ENCODE peak calls at places on chromosomes 4 and X, in four cellular contexts. W is H54, V is foreskin melanocyte, U is HFF-Myc. R is an unnamed sample.
A peak's percentile ranks its signal among the peaks of the same experiment; 100 is the strongest.

GRCh38 chrX:17567173-17567572 is 170.1 kb upstream of the SCML1 start:
- DNase-seq in W (no peak), V (no peak), U (no peak), R (no peak)

GRCh38 chr4:98908182-98908581 is 20.8 kb downstream of the EIF4E start:
- DNase-seq in W (no peak), V (no peak), U (no peak), R (no peak)

GRCh38 chr4:337932-338758 is 531 bp downstream of the ZNF141 start:
- DNase-seq in W (no peak), V (peak; percentile 26), U (no peak), R (no peak)

GRCh38 chr4:35556387-35556786 is 687.9 kb downstream of the ARAP2 start:
- DNase-seq in W (no peak), V (no peak), U (no peak), R (no peak)

GRCh38 chr4:83009529-83009928 is 1.1 kb downstream of the LIN54 start:
- DNase-seq in W (no peak), V (no peak), U (no peak), R (no peak)

GRCh38 chr4:28709821-28710330 is 1849.2 kb downstream of the STIM2 start:
- DNase-seq in W (no peak), V (no peak), U (no peak), R (no peak)

GRCh38 chrX:123339201-123339905 is 155.3 kb downstream of the GRIA3 start:
- DNase-seq in W (no peak), V (peak; percentile 27), U (no peak), R (no peak)

GRCh38 chr4:121688261-121688660 is 8.5 kb downstream of the ANXA5 start:
- DNase-seq in W (no peak), V (no peak), U (no peak), R (no peak)

GRCh38 chr4:186078977-186079697 is 10.2 kb downstream of the TLR3 start:
- DNase-seq in W (no peak), V (no peak), U (no peak), R (no peak)

GRCh38 chr4:90198086-90198847 is 71.1 kb downstream of the CCSER1 start:
- DNase-seq in W (no peak), V (peak; percentile 69), U (no peak), R (no peak)

GRCh38 chrX:22686138-22686541 is 313.6 kb upstream of the DDX53 start:
- DNase-seq in W (no peak), V (peak; percentile 2), U (peak; percentile 14), R (no peak)

GRCh38 chr4:4860381-4860802 is 927 bp downstream of the MSX1 start:
- DNase-seq in W (peak; percentile 60), V (no peak), U (no peak), R (no peak)

GRCh38 chr4:4853371-4853823 is 6.1 kb upstream of the MSX1 start:
- DNase-seq in W (no peak), V (no peak), U (no peak), R (no peak)

GRCh38 chr4:141258558-141258957 is 37.9 kb downstream of the ZNF330 start:
- DNase-seq in W (no peak), V (no peak), U (no peak), R (no peak)

GRCh38 chr4:116839826-116840225 is 245.6 kb downstream of the TRAM1L1 start:
- DNase-seq in W (peak; percentile 1), V (no peak), U (no peak), R (no peak)

GRCh38 chrX:106281383-106281782 is 113.3 kb downstream of the PWWP3B start:
- DNase-seq in W (no peak), V (no peak), U (no peak), R (no peak)

GRCh38 chrX:10939384-10939783 is 171.7 kb upstream of the HCCS start:
- DNase-seq in W (peak; percentile 0), V (no peak), U (no peak), R (no peak)

GRCh38 chrX:24877854-24878650 is 137.7 kb downstream of the ARX start:
- DNase-seq in W (no peak), V (no peak), U (no peak), R (no peak)

GRCh38 chrX:47146121-47146935 is 1.3 kb downstream of the RBM10 start:
- DNase-seq in W (no peak), V (no peak), U (no peak), R (no peak)

GRCh38 chr4:153206534-153206933 is 2.3 kb downstream of the TRIM2 start:
- DNase-seq in W (no peak), V (no peak), U (no peak), R (no peak)

GRCh38 chr4:88335092-88335665 is 43.5 kb upstream of the HERC6 start:
- DNase-seq in W (no peak), V (no peak), U (peak; percentile 16), R (no peak)

GRCh38 chr4:93960450-93960849 is 131.9 kb downstream of the ATOH1 start:
- DNase-seq in W (no peak), V (no peak), U (no peak), R (no peak)

GRCh38 chr4:26729547-26729946 is 131.1 kb upstream of the STIM2 start:
- DNase-seq in W (no peak), V (no peak), U (no peak), R (no peak)

GRCh38 chr4:166318810-166319525 is 445.9 kb downstream of the TLL1 start:
- DNase-seq in W (no peak), V (no peak), U (peak; percentile 14), R (no peak)

GRCh38 chrX:138917781-138918180 is 206.3 kb upstream of the FGF13 start:
- DNase-seq in W (peak; percentile 1), V (no peak), U (no peak), R (no peak)

GRCh38 chrX:10030570-10030969 is 63.4 kb downstream of the CLDN34 start:
- DNase-seq in W (no peak), V (no peak), U (no peak), R (no peak)

GRCh38 chrX:129622757-129623301 is 31.9 kb downstream of the APLN start:
- DNase-seq in W (no peak), V (no peak), U (no peak), R (no peak)

GRCh38 chr4:114017120-114017917 is 37.9 kb upstream of the ARSJ start:
- DNase-seq in W (no peak), V (no peak), U (no peak), R (no peak)

GRCh38 chr4:122458625-122459024 is 2.1 kb upstream of the IL2 start:
- DNase-seq in W (no peak), V (no peak), U (no peak), R (peak; percentile 36)

GRCh38 chr4:127604949-127605709 is 27.6 kb upstream of the INTU start:
- DNase-seq in W (no peak), V (no peak), U (no peak), R (no peak)

GRCh38 chrX:107857815-107858214 is 32.1 kb downstream of the MID2 start:
- DNase-seq in W (no peak), V (no peak), U (no peak), R (no peak)

GRCh38 chr4:54660591-54660990 is 2.8 kb downstream of the KIT start:
- DNase-seq in W (no peak), V (no peak), U (no peak), R (no peak)

R was measured in central memory CD8-positive, alpha-beta T cell.